ENCODE peak calls at places on chromosomes 13 and 19, in five cellular contexts. U, A, T, P and Y are unnamed samples.

GRCh38 chr13:75764251-75764650 is 128.1 kb downstream of the LMO7 start:
- DNase-seq in U (no peak), A (no peak), T (no peak), P (no peak), Y (no peak)

GRCh38 chr19:58516246-58516836 is 3.3 kb downstream of the ZBTB45 start:
- DNase-seq in U (no peak), A (no peak), T (no peak), P (no peak), Y (no peak)

GRCh38 chr13:34931572-34931971 is 10.5 kb upstream of the NBEA start:
- DNase-seq in U (no peak), A (peak; percentile 36), T (peak; percentile 3), P (no peak), Y (no peak)

GRCh38 chr19:8576273-8576993 is 809 bp downstream of the MYO1F start:
- DNase-seq in U (no peak), A (no peak), T (no peak), P (no peak), Y (peak; percentile 29)

GRCh38 chr13:40494513-40494912 is 171.9 kb downstream of the FOXO1 start:
- DNase-seq in U (no peak), A (no peak), T (no peak), P (no peak), Y (no peak)

GRCh38 chr13:80585531-80585930 is 244.6 kb upstream of the SPRY2 start:
- DNase-seq in U (no peak), A (no peak), T (no peak), P (no peak), Y (no peak)

GRCh38 chr13:30266751-30267150 is 40.6 kb downstream of the KATNAL1 start:
- DNase-seq in U (no peak), A (no peak), T (no peak), P (no peak), Y (no peak)

GRCh38 chr13:105972811-105973590 is 562.5 kb downstream of the EFNB2 start:
- DNase-seq in U (no peak), A (no peak), T (no peak), P (no peak), Y (no peak)

GRCh38 chr13:24744247-24744646 is 19.7 kb upstream of the RNF17 start:
- DNase-seq in U (no peak), A (no peak), T (no peak), P (no peak), Y (no peak)

GRCh38 chr19:32322541-32322940 is 22.9 kb upstream of the ZNF507 start:
- DNase-seq in U (no peak), A (no peak), T (no peak), P (no peak), Y (no peak)

GRCh38 chr19:4791183-4792018 is at the start of gene FEM1A:
- DNase-seq in U (peak; percentile 98), A (peak; percentile 100), T (peak; percentile 100), P (peak; percentile 100), Y (peak; percentile 99)

GRCh38 chr13:21735621-21736401 is 64.9 kb downstream of the FGF9 start:
- DNase-seq in U (no peak), A (no peak), T (no peak), P (no peak), Y (no peak)
- H3K4me3 ChIP-seq in U (no peak overlapping the region), A (no peak overlapping the region), T (no peak overlapping the region), P (no peak overlapping the region), Y (no peak overlapping the region)

DNA sequence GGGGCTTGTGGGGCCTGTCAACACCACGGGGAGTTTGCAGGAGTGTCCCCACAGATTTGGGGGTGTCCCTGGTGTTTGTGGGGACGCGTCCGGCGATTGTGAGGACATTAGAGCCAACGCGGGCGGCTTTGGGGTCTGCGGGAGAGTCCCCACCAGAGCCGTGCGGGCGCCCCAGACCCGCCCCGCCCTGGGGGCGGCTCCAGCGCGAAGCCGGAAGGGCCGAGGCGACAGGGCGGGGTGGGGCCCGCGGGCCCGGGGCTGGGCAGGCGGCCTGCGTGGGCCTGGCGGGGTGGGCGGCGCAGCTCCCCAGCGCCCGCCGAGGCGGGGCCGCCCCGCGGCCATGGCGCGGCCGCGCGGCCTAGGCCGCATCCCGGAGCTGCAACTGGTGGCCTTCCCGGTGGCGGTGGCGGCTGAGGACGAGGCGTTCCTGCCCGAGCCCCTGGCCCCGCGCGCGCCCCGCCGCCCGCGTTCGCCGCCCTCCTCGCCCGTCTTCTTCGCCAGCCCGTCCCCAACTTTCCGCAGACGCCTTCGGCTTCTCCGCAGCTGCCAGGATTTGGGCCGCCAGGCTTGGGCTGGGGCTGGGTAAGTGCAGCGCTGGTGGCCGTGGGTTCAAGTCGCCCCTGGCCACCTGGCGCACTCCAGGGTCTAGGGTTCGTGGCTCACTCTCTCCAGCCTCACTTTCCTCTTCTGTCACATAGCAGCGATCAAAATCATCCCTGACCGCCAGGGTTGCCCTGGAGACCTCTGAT is 10.3 kb downstream of the PDE4A start:
- DNase-seq in U (peak; percentile 66), A (no peak), T (peak; percentile 37), P (no peak), Y (no peak)
- H3K4me3 ChIP-seq in U (peak overlapping the region; percentile 65), A (peak overlapping the region; percentile 14), T (peak overlapping the region; percentile 48), P (peak overlapping the region; percentile 65), Y (peak overlapping the region; percentile 57)

DNA sequence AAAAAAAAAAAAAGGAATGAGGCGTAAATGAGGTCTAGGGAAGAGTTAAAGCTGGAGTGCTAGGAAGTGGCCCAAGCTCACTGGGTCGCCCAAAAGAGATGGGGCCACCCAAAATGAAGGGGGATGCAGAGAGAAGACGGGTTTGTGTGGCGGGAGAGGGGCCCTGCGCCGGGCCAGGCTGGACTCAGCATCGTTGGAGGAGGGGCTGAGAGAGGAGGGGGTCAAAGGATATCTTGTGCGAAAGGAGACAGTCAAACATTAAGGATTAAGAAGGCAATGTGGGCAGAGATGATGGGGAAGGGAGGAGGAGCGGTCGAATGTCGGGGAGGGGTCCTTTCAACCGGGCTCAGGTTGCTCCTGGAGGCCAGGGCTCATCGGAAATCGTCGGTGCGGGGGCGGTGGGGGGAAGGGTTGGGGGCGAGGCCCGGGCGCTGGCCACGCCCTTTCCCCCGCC is 825 bp upstream of the CARM1 start:
- DNase-seq in U (no peak), A (no peak), T (no peak), P (no peak), Y (no peak)
- H3K4me3 ChIP-seq in U (peak overlapping the region; percentile 49), A (peak overlapping the region; percentile 51), T (peak overlapping the region; percentile 49), P (peak overlapping the region; percentile 65), Y (peak overlapping the region; percentile 70)

GRCh38 chr13:44274838-44275237 is 98.8 kb upstream of the SERP2 start:
- DNase-seq in U (no peak), A (no peak), T (peak; percentile 39), P (no peak), Y (peak; percentile 54)
- H3K4me3 ChIP-seq in U (no peak overlapping the region), A (no peak overlapping the region), T (no peak overlapping the region), P (no peak overlapping the region), Y (peak overlapping the region; percentile 61)

GRCh38 chr19:14048439-14049153 is 13.3 kb downstream of the PALM3 start:
- DNase-seq in U (no peak), A (peak; percentile 19), T (no peak), P (peak; percentile 30), Y (peak; percentile 51)

GRCh38 chr19:14053032-14053431 is 8.8 kb downstream of the PALM3 start:
- DNase-seq in U (no peak), A (no peak), T (no peak), P (no peak), Y (no peak)

GRCh38 chr19:14051980-14052379 is 9.9 kb downstream of the PALM3 start:
- DNase-seq in U (no peak), A (no peak), T (no peak), P (no peak), Y (no peak)

GRCh38 chr19:14052470-14052869 is 9.4 kb downstream of the PALM3 start:
- DNase-seq in U (no peak), A (no peak), T (no peak), P (no peak), Y (no peak)

GRCh38 chr19:14050512-14050911 is 11.4 kb downstream of the PALM3 start:
- DNase-seq in U (no peak), A (no peak), T (no peak), P (no peak), Y (no peak)
- H3K4me3 ChIP-seq in U (no peak overlapping the region), A (no peak overlapping the region), T (no peak overlapping the region), P (no peak overlapping the region), Y (no peak overlapping the region)